ENCODE peak calls at places on chromosomes 6 and 20, in eight cellular contexts. N, D, W, J, X, L, K and R are unnamed samples.

GRCh38 chr6:110066091-110066490 is 88.0 kb downstream of the GPR6 start:
- DNase-seq in D (no peak), K (no peak), J (no peak), N (no peak), L (no peak), X (no peak), W (no peak), R (no peak)

GRCh38 chr6:109362102-109362884 is 20.0 kb downstream of the CD164 start:
- DNase-seq in W (no peak), L (no peak), J (no peak), D (no peak), N (no peak), X (no peak), K (no peak), R (no peak)

GRCh38 chr6:362231-362923 is 29.2 kb upstream of the IRF4 start:
- DNase-seq in J (no peak), W (no peak), N (no peak), X (no peak), K (no peak), L (no peak), D (no peak), R (no peak)

GRCh38 chr6:129748901-129749748 is 39.1 kb upstream of the ARHGAP18 start:
- DNase-seq in L (peak), J (peak), N (peak), K (peak), D (no peak), X (no peak), W (no peak), R (no peak)

GRCh38 chr20:5191829-5192569 is 65.2 kb downstream of the CDS2 start:
- DNase-seq in K (peak), X (peak), L (peak), D (peak), N (peak), W (no peak), J (peak), R (peak)

GRCh38 chr6:14720411-14721102 is 525.3 kb upstream of the JARID2 start:
- DNase-seq in K (no peak), X (no peak), W (no peak), J (no peak), D (no peak), L (no peak), N (no peak), R (no peak)

GRCh38 chr20:26216025-26216424 is 519.4 kb upstream of the ZNF337 start:
- DNase-seq in W (no peak), J (peak), K (peak), L (peak), D (no peak), N (peak), X (no peak), R (no peak)

GRCh38 chr6:35810831-35811698 is 5.9 kb downstream of the LHFPL5 start:
- DNase-seq in D (no peak), X (no peak), W (no peak), K (peak), J (peak), L (peak), N (peak), R (no peak)

GRCh38 chr6:83867527-83868161 is 8.2 kb downstream of the CYB5R4 start:
- DNase-seq in J (peak), W (no peak), L (peak), N (peak), D (peak), X (no peak), K (peak), R (peak)

GRCh38 chr20:35048739-35049138 is 43.9 kb downstream of the TRPC4AP start:
- DNase-seq in W (no peak), D (peak), X (no peak), L (no peak), K (no peak), N (no peak), J (no peak), R (no peak)

GRCh38 chr6:19465760-19466159 is 371.4 kb upstream of the ID4 start:
- DNase-seq in J (peak), X (no peak), N (peak), W (no peak), L (peak), K (peak), D (no peak), R (no peak)

GRCh38 chr6:128005009-128005408 is 104.2 kb upstream of the THEMIS start:
- DNase-seq in X (no peak), L (no peak), K (peak), W (no peak), D (no peak), N (peak), J (peak), R (no peak)

GRCh38 chr20:5000263-5001173 is 792 bp downstream of the SLC23A2 start:
- DNase-seq in N (no peak), L (peak), D (no peak), X (peak), J (peak), K (peak), W (no peak), R (no peak)

GRCh38 chr6:34234667-34235604 is 1.7 kb upstream of the HMGA1 start:
- DNase-seq in N (no peak), L (no peak), J (no peak), K (no peak), W (no peak), X (peak), D (peak), R (no peak)

GRCh38 chr20:33668087-33668790 is 1.5 kb downstream of the ACTL10 start:
- DNase-seq in N (no peak), K (no peak), L (peak), X (peak), W (peak), D (no peak), J (no peak), R (no peak)

GRCh38 chr20:62861732-62862336 is at the start of gene TCFL5:
- DNase-seq in K (peak), N (peak), L (peak), D (peak), J (peak), W (peak), X (peak), R (peak)

GRCh38 chr20:62858059-62858458 is 3.6 kb downstream of the TCFL5 start:
- DNase-seq in N (no peak), L (no peak), X (no peak), D (no peak), K (no peak), W (no peak), J (no peak), R (no peak)

GRCh38 chr20:62860391-62860923 is 1.2 kb downstream of the TCFL5 start:
- DNase-seq in L (peak), D (no peak), X (peak), K (peak), N (peak), J (peak), W (no peak), R (no peak)

GRCh38 chr20:62860924-62861691 is 514 bp downstream of the TCFL5 start:
- DNase-seq in K (no peak), D (peak), L (peak), N (no peak), W (peak), X (peak), J (no peak), R (no peak)

DNA sequence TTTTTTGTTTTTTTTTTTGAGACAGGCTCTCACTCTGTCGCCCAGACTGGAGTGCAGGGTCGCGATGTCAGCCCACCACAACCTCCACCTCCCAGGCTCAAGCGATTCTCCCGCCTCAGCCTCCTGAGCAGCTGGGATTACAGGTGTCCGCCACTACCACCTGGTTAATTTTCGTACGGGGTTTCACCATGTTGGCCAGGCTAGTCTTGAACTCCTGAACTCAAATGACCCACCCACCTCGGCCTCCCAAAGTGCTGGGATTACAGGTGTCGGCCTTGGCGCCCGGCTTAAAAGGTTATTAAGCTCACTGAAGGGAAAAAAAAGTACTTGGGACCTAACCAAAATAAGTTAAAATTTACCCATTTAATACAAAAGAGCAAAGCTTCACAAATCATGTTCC is 1.9 kb downstream of the TCFL5 start:
- DNase-seq in X (no peak), N (no peak), L (no peak), J (no peak), K (no peak), D (no peak), W (no peak), R (no peak)
- H3K4me3 ChIP-seq in X (no peak), N (peak), L (peak), J (no peak), K (no peak), D (no peak), W (no peak), R (no peak)

DNA sequence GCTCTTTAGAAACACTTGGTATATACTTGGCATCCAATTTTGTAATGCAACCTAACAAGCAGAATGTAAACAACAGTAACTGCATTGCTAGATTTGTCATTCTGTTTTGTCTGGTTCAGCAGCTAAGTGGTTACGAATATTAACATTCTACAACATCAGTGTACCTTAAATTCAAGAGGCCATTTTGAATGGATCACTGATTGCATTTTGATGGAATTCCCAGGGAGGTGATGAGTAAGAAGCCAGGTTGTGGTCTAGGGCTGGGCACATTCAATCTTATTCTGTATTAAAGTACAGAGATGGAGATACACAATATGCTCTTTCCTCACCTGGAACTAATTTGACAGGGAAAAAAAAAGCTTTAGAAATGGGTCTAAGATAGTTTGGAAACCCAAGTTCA is 483.5 kb downstream of the PRKN start:
- DNase-seq in X (no peak), J (no peak), L (no peak), W (no peak), N (no peak), D (no peak), K (no peak), R (no peak)
- H3K4me3 ChIP-seq in X (no peak), J (no peak), L (no peak), W (no peak), N (no peak), D (no peak), K (no peak), R (no peak)

GRCh38 chr6:158639056-158639455 is 5.5 kb downstream of the DYNLT1 start:
- DNase-seq in N (no peak), L (no peak), X (no peak), W (no peak), J (no peak), D (no peak), K (no peak), R (no peak)

GRCh38 chr6:158642805-158643489 is 1.6 kb downstream of the DYNLT1 start:
- DNase-seq in W (no peak), N (peak), J (peak), L (peak), X (no peak), D (no peak), K (peak), R (no peak)

GRCh38 chr6:158640519-158640918 is 4.0 kb downstream of the DYNLT1 start:
- DNase-seq in X (no peak), J (no peak), L (no peak), D (no peak), W (no peak), K (no peak), N (no peak), R (no peak)

GRCh38 chr6:158644227-158645063 is at the start of gene DYNLT1:
- DNase-seq in D (peak), W (peak), X (peak), J (peak), N (peak), L (peak), K (peak), R (peak)

GRCh38 chr6:158642097-158642601 is 2.4 kb downstream of the DYNLT1 start:
- DNase-seq in J (peak), L (peak), K (peak), N (peak), W (no peak), D (no peak), X (no peak), R (no peak)
- H3K4me3 ChIP-seq in J (no peak), L (peak), K (peak), N (peak), W (no peak), D (no peak), X (no peak), R (no peak)

DNA sequence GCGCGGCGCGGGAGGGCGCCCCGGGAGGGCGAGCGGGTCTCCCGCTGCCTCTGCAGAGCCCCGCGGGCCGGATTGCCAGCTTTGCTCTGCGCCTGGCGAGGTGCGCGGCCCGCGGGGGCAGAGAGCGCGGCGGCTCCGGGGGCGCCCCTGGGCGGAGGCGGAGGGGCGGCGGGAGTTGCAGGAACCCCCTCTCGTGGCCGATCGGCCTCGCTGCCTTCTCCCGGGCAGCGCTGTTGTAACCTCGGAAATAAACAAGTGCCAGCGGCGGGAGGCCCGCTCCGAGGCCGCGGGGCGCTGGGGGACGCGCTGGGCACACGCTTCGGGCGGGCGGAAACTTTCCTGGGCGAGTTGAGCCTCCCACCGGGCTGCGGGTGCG is 1.2 kb downstream of the CDH4 start:
- DNase-seq in W (no peak), N (no peak), J (peak), D (peak), L (peak), X (peak), K (peak), R (peak)
- H3K4me3 ChIP-seq in W (no peak), N (peak), J (no peak), D (peak), L (peak), X (peak), K (peak), R (peak)

GRCh38 chr6:65259982-65260381 is 447.0 kb downstream of the EYS start:
- DNase-seq in K (no peak), J (no peak), L (no peak), W (no peak), N (no peak), D (no peak), X (no peak), R (no peak)
- H3K4me3 ChIP-seq in K (no peak), J (no peak), L (no peak), W (no peak), N (no peak), D (no peak), X (no peak), R (no peak)

DNA sequence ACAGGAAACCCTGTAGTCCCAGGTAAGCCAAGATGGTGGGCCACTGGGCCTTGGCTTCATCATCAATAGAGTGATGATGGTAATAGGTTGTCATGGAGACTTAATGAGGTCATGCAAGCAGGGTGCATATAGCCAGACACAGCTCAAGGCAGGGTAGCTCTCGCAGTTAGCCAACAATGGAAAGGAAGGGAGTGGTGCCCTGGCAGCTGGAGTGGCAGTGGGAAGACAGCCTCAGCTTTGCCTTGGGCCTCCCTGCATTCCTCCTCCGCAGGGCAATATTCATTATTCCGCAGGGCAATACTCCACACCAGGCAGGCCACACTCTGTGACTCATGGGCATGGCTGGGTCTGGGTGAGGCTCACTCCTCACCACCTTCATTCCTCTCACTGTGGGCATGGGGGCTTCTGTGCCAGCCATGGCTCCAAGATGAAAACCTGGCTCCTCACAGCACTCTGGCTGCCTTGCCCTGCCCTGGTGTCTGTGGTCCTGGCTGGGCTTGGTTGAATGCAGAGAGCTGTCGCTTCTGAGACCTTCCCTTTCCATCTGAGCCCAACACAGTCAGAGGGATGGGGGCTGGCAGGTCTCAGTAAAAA is 163.1 kb upstream of the PMEPA1 start:
- DNase-seq in N (no peak), J (no peak), X (no peak), D (no peak), W (no peak), K (no peak), L (no peak), R (no peak)
- H3K4me3 ChIP-seq in N (no peak), J (no peak), X (no peak), D (no peak), W (no peak), K (no peak), L (no peak), R (no peak)

GRCh38 chr6:106551155-106551554 is 78.1 kb downstream of the RTN4IP1 start:
- DNase-seq in J (no peak), D (no peak), W (no peak), X (no peak), K (no peak), L (no peak), N (no peak), R (no peak)
- H3K4me3 ChIP-seq in J (no peak), D (no peak), W (no peak), X (no peak), K (no peak), L (no peak), N (no peak), R (no peak)

GRCh38 chr20:56411759-56412472 is at the start of gene CASS4:
- DNase-seq in W (no peak), L (peak), D (no peak), N (peak), X (no peak), J (peak), K (peak), R (peak)

GRCh38 chr20:56414842-56415765 is 3.0 kb downstream of the CASS4 start:
- DNase-seq in X (no peak), W (no peak), K (peak), N (peak), L (peak), J (peak), D (no peak), R (no peak)

GRCh38 chr20:56409946-56410345 is 2.1 kb upstream of the CASS4 start:
- DNase-seq in X (no peak), W (no peak), N (no peak), K (no peak), L (no peak), J (no peak), D (no peak), R (no peak)

GRCh38 chr20:56412949-56413348 is 889 bp downstream of the CASS4 start:
- DNase-seq in W (no peak), K (no peak), J (no peak), D (no peak), N (no peak), X (no peak), L (no peak), R (no peak)

GRCh38 chr20:56412473-56412790 is 372 bp downstream of the CASS4 start:
- DNase-seq in D (no peak), W (no peak), K (no peak), X (no peak), N (no peak), J (no peak), L (no peak), R (no peak)
- H3K4me3 ChIP-seq in D (no peak), W (peak), K (peak), X (no peak), N (no peak), J (peak), L (peak), R (peak)

GRCh38 chr6:27370391-27370790 is 18.2 kb upstream of the ZNF391 start:
- DNase-seq in J (no peak), L (no peak), N (no peak), D (no peak), W (no peak), K (no peak), X (no peak), R (no peak)

GRCh38 chr6:27374824-27375612 is 13.5 kb upstream of the ZNF391 start:
- DNase-seq in N (peak), X (peak), W (peak), J (peak), L (peak), D (peak), K (peak), R (no peak)

GRCh38 chr6:27375613-27376079 is 12.9 kb upstream of the ZNF391 start:
- DNase-seq in X (no peak), D (no peak), K (no peak), W (no peak), N (peak), L (peak), J (peak), R (peak)
- H3K4me3 ChIP-seq in X (peak), D (no peak), K (peak), W (peak), N (peak), L (peak), J (no peak), R (no peak)